ENCODE peak calls at places on chromosomes 3 and 15, in four cellular contexts. One of them, this sample, is unnamed.
A peak's percentile ranks its signal among the peaks of the same experiment; 100 is the strongest.

GRCh38 chr3:101381809-101382208 is 61.4 kb upstream of the IMPG2 start:
- DNase-seq in neural progenitor cell: peak; percentile 51
- DNase-seq in upper lobe of right lung: no peak
- DNase-seq in CD8-positive, alpha-beta T cell: no peak
- DNase-seq in this sample: no peak

GRCh38 chr15:94584833-94585244 is 353.5 kb downstream of the MCTP2 start:
- DNase-seq in neural progenitor cell: no peak
- DNase-seq in CD8-positive, alpha-beta T cell: peak; percentile 59
- DNase-seq in upper lobe of right lung: no peak
- DNase-seq in this sample: no peak

GRCh38 chr15:72358532-72359180 is 17.2 kb downstream of the HEXA start:
- DNase-seq in CD8-positive, alpha-beta T cell: no peak
- DNase-seq in upper lobe of right lung: peak; percentile 80
- DNase-seq in neural progenitor cell: no peak
- DNase-seq in this sample: no peak

GRCh38 chr3:29478671-29479070 is 197.8 kb downstream of the RBMS3 start:
- DNase-seq in CD8-positive, alpha-beta T cell: no peak
- DNase-seq in upper lobe of right lung: no peak
- DNase-seq in neural progenitor cell: no peak
- DNase-seq in this sample: no peak

GRCh38 chr15:33699691-33700447 is 268.4 kb upstream of the CHRM5 start:
- DNase-seq in CD8-positive, alpha-beta T cell: no peak
- DNase-seq in upper lobe of right lung: no peak
- DNase-seq in neural progenitor cell: peak; percentile 34
- DNase-seq in this sample: no peak

GRCh38 chr3:123084192-123084591 is 17.4 kb downstream of the PDIA5 start:
- DNase-seq in CD8-positive, alpha-beta T cell: no peak
- DNase-seq in upper lobe of right lung: no peak
- DNase-seq in neural progenitor cell: no peak
- DNase-seq in this sample: no peak

GRCh38 chr15:98648654-98649537 is 557 bp downstream of the IGF1R start:
- DNase-seq in neural progenitor cell: peak; percentile 93
- DNase-seq in upper lobe of right lung: peak; percentile 81
- DNase-seq in CD8-positive, alpha-beta T cell: peak; percentile 65
- DNase-seq in this sample: no peak

GRCh38 chr3:134253475-134254231 is 3.0 kb upstream of the RYK start:
- DNase-seq in upper lobe of right lung: no peak
- DNase-seq in CD8-positive, alpha-beta T cell: no peak
- DNase-seq in neural progenitor cell: no peak
- DNase-seq in this sample: no peak

GRCh38 chr3:98528474-98529346 is 3.1 kb upstream of the GPR15 start:
- DNase-seq in upper lobe of right lung: no peak
- DNase-seq in neural progenitor cell: peak; percentile 80
- DNase-seq in CD8-positive, alpha-beta T cell: no peak
- DNase-seq in this sample: no peak

GRCh38 chr3:144363856-144364255 is 392.2 kb downstream of the DIPK2A start:
- DNase-seq in CD8-positive, alpha-beta T cell: no peak
- DNase-seq in upper lobe of right lung: no peak
- DNase-seq in neural progenitor cell: no peak
- DNase-seq in this sample: no peak

GRCh38 chr3:136186330-136186729 is 9.8 kb downstream of the MSL2 start:
- DNase-seq in neural progenitor cell: no peak
- DNase-seq in upper lobe of right lung: no peak
- DNase-seq in CD8-positive, alpha-beta T cell: peak; percentile 55
- DNase-seq in this sample: no peak

GRCh38 chr3:104598848-104599501 is 767.7 kb upstream of the ALCAM start:
- DNase-seq in neural progenitor cell: no peak
- DNase-seq in upper lobe of right lung: no peak
- DNase-seq in CD8-positive, alpha-beta T cell: no peak
- DNase-seq in this sample: no peak

GRCh38 chr3:56758539-56758981 is 43.2 kb downstream of the ARHGEF3 start:
- DNase-seq in CD8-positive, alpha-beta T cell: peak; percentile 57
- DNase-seq in upper lobe of right lung: no peak
- DNase-seq in neural progenitor cell: no peak
- DNase-seq in this sample: no peak

GRCh38 chr3:146326875-146327543 is 76.1 kb upstream of the PLSCR4 start:
- DNase-seq in neural progenitor cell: peak; percentile 34
- DNase-seq in CD8-positive, alpha-beta T cell: no peak
- DNase-seq in upper lobe of right lung: no peak
- DNase-seq in this sample: no peak

GRCh38 chr3:99872633-99873254 is 55.1 kb downstream of the CMSS1 start:
- DNase-seq in neural progenitor cell: no peak
- DNase-seq in upper lobe of right lung: no peak
- DNase-seq in CD8-positive, alpha-beta T cell: no peak
- DNase-seq in this sample: no peak

GRCh38 chr15:70271422-70272088 is 173.8 kb upstream of the TLE3 start:
- DNase-seq in neural progenitor cell: peak; percentile 50
- DNase-seq in upper lobe of right lung: no peak
- DNase-seq in CD8-positive, alpha-beta T cell: no peak
- DNase-seq in this sample: no peak

GRCh38 chr3:188854395-188855149 is 317.2 kb upstream of the TPRG1 start:
- DNase-seq in upper lobe of right lung: no peak
- DNase-seq in neural progenitor cell: peak; percentile 37
- DNase-seq in CD8-positive, alpha-beta T cell: no peak
- DNase-seq in this sample: no peak

GRCh38 chr3:124200336-124200901 is 208.5 kb upstream of the ROPN1 start:
- DNase-seq in upper lobe of right lung: no peak
- DNase-seq in CD8-positive, alpha-beta T cell: no peak
- DNase-seq in neural progenitor cell: no peak
- DNase-seq in this sample: no peak

GRCh38 chr3:157176108-157176507 is 16.2 kb upstream of the CCNL1 start:
- DNase-seq in neural progenitor cell: no peak
- DNase-seq in CD8-positive, alpha-beta T cell: no peak
- DNase-seq in upper lobe of right lung: no peak
- DNase-seq in this sample: no peak
- H3K4me3 ChIP-seq in neural progenitor cell: peak overlapping the region; percentile 70
- H3K4me3 ChIP-seq in CD8-positive, alpha-beta T cell: peak overlapping the region; percentile 89
- H3K4me3 ChIP-seq in upper lobe of right lung: peak overlapping the region; percentile 75
- H3K4me3 ChIP-seq in this sample: peak overlapping the region; percentile 61

GRCh38 chr3:49021813-49022720 is at the start of gene NDUFAF3:
- DNase-seq in neural progenitor cell: peak; percentile 97
- DNase-seq in upper lobe of right lung: peak; percentile 98
- DNase-seq in CD8-positive, alpha-beta T cell: peak; percentile 94
- DNase-seq in this sample: peak; percentile 96
- H3K36me3 ChIP-seq in neural progenitor cell: no peaks in the 10 kb centered on the region
- H3K36me3 ChIP-seq in upper lobe of right lung: peaks cover 41% of the 10 kb centered on the region
- H3K36me3 ChIP-seq in CD8-positive, alpha-beta T cell: peaks cover 8% of the 10 kb centered on the region
- H3K36me3 ChIP-seq in this sample: peaks cover 43% of the 10 kb centered on the region

GRCh38 chr15:86373147-86373546 is 293.5 kb downstream of the AGBL1 start:
- DNase-seq in upper lobe of right lung: no peak
- DNase-seq in neural progenitor cell: no peak
- DNase-seq in CD8-positive, alpha-beta T cell: no peak
- DNase-seq in this sample: no peak
- H3K9me3 ChIP-seq in upper lobe of right lung: no peaks in the 10 kb centered on the region
- H3K9me3 ChIP-seq in neural progenitor cell: no peaks in the 10 kb centered on the region
- H3K9me3 ChIP-seq in CD8-positive, alpha-beta T cell: no peaks in the 10 kb centered on the region
- H3K9me3 ChIP-seq in this sample: no peaks in the 10 kb centered on the region

DNA sequence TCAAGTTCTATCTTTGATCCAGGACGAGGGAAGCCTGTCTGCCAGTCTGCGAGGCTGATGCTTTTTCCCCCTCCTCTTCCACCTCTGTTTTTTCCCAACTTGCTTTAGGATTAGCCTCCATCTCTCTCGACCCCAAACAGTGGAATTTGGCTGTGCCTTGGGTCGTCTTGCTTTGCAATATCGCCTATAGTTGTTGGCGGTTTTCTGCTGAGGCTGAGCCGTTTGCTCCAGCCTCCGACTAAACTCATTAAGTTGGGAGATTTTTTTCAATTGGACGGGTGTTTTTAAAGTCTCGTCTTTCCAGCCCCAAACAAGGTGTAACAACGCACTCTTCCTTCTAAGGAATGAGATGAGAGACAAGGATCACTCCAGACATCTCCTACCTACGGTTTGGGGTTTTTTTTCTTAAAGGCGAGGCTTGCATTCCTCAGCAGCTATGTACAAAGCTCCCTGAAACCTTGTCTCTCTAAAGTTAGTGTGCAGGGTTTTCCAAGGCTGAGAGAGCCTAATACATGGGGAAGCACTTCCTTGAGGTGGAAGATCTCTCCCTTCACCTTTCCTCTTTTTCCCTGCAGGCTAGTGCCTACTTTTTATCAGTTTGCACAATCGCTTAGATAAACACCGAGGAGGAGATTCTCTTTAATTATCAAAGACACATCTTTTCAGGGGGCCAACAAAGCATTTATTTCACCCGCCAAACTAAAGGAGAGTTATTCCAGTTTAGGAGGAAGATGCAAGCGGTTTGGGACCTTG is 4.7 kb upstream of the NR2F2 start:
- DNase-seq in upper lobe of right lung: no peak
- DNase-seq in CD8-positive, alpha-beta T cell: no peak
- DNase-seq in neural progenitor cell: peak; percentile 60
- DNase-seq in this sample: no peak
- H3K4me3 ChIP-seq in upper lobe of right lung: peak overlapping the region; percentile 65
- H3K4me3 ChIP-seq in CD8-positive, alpha-beta T cell: no peak overlapping the region
- H3K4me3 ChIP-seq in neural progenitor cell: peak overlapping the region; percentile 74
- H3K4me3 ChIP-seq in this sample: peak overlapping the region; percentile 51

GRCh38 chr15:59172289-59172901 is 34.2 kb upstream of the LDHAL6B start:
- DNase-seq in CD8-positive, alpha-beta T cell: no peak
- DNase-seq in upper lobe of right lung: no peak
- DNase-seq in neural progenitor cell: no peak
- DNase-seq in this sample: peak; percentile 15
- H3K36me3 ChIP-seq in CD8-positive, alpha-beta T cell: no peaks in the 10 kb centered on the region
- H3K36me3 ChIP-seq in upper lobe of right lung: peaks cover 10% of the 10 kb centered on the region
- H3K36me3 ChIP-seq in neural progenitor cell: no peaks in the 10 kb centered on the region
- H3K36me3 ChIP-seq in this sample: peaks cover 77% of the 10 kb centered on the region

GRCh38 chr15:22253676-22254408 is 173.5 kb downstream of the OR4M2 start:
- DNase-seq in CD8-positive, alpha-beta T cell: no peak
- DNase-seq in neural progenitor cell: no peak
- DNase-seq in upper lobe of right lung: no peak
- DNase-seq in this sample: no peak
- H3K9me3 ChIP-seq in CD8-positive, alpha-beta T cell: no peaks in the 10 kb centered on the region
- H3K9me3 ChIP-seq in neural progenitor cell: peaks cover 62% of the 10 kb centered on the region
- H3K9me3 ChIP-seq in upper lobe of right lung: no peaks in the 10 kb centered on the region
- H3K9me3 ChIP-seq in this sample: no peaks in the 10 kb centered on the region